ENCODE peak calls at places on chromosomes 5 and 9, in six cellular contexts. Y, S, B, G, H and C are unnamed samples.

GRCh38 chr9:27152398-27152715 is 43.3 kb downstream of the TEK start:
- DNase-seq in Y (no peak), S (no peak), B (no peak), G (no peak), H (no peak), C (no peak)

GRCh38 chr5:139417214-139417613 is 13.3 kb upstream of the SPATA24 start:
- DNase-seq in Y (no peak), S (no peak), B (no peak), G (no peak), H (peak; percentile 39), C (peak; percentile 26)

GRCh38 chr5:43221502-43221901 is 29.5 kb downstream of the NIM1K start:
- DNase-seq in Y (no peak), S (no peak), B (no peak), G (no peak), H (no peak), C (no peak)

GRCh38 chr9:38432922-38433510 is 8.8 kb upstream of the IGFBPL1 start:
- DNase-seq in Y (peak; percentile 47), S (peak; percentile 37), B (no peak), G (no peak), H (peak; percentile 22), C (peak; percentile 37)

GRCh38 chr9:91048739-91049138 is 247.1 kb downstream of the SYK start:
- DNase-seq in Y (no peak), S (no peak), B (no peak), G (no peak), H (no peak), C (no peak)

GRCh38 chr9:114908796-114909448 is 21.5 kb downstream of the TNFSF8 start:
- DNase-seq in Y (no peak), S (no peak), B (no peak), G (no peak), H (peak; percentile 59), C (no peak)

GRCh38 chr5:151005187-151005974 is 15.0 kb upstream of the GPX3 start:
- DNase-seq in Y (no peak), S (peak; percentile 13), B (no peak), G (no peak), H (no peak), C (no peak)

GRCh38 chr5:67493676-67494075 is 297.1 kb upstream of the CD180 start:
- DNase-seq in Y (peak; percentile 17), S (peak; percentile 3), B (no peak), G (peak; percentile 7), H (no peak), C (peak; percentile 21)

GRCh38 chr5:134188092-134188491 is 11.3 kb upstream of the SKP1 start:
- DNase-seq in Y (no peak), S (no peak), B (no peak), G (no peak), H (no peak), C (no peak)

GRCh38 chr5:136269978-136270377 is 77.0 kb upstream of the SMIM32 start:
- DNase-seq in Y (no peak), S (no peak), B (no peak), G (no peak), H (no peak), C (no peak)

GRCh38 chr9:111805841-111806241 is 11.1 kb upstream of the SHOC1 start:
- DNase-seq in Y (no peak), S (peak; percentile 10), B (no peak), G (no peak), H (peak; percentile 78), C (peak; percentile 92)

GRCh38 chr5:78361226-78361993 is 993 bp downstream of the SCAMP1 start:
- DNase-seq in Y (peak; percentile 48), S (no peak), B (peak; percentile 25), G (peak; percentile 48), H (peak; percentile 68), C (peak; percentile 90)

GRCh38 chr9:96859461-96860198 is 5.3 kb upstream of the ZNF782 start:
- DNase-seq in Y (peak; percentile 47), S (no peak), B (no peak), G (peak; percentile 77), H (peak; percentile 67), C (no peak)

GRCh38 chr5:5619546-5619945 is 197.1 kb downstream of the ICE1 start:
- DNase-seq in Y (no peak), S (no peak), B (no peak), G (no peak), H (no peak), C (no peak)

GRCh38 chr5:172870807-172871431 is 36.9 kb downstream of the ERGIC1 start:
- DNase-seq in Y (peak; percentile 41), S (no peak), B (no peak), G (no peak), H (no peak), C (peak; percentile 61)

GRCh38 chr9:124500796-124501611 is 6.2 kb downstream of the NR5A1 start:
- DNase-seq in Y (no peak), S (no peak), B (no peak), G (no peak), H (no peak), C (no peak)

GRCh38 chr9:98256632-98257218 is 1.3 kb upstream of the TBC1D2 start:
- DNase-seq in Y (peak; percentile 69), S (no peak), B (peak; percentile 52), G (no peak), H (no peak), C (no peak)

GRCh38 chr5:114055810-114056476 is 305.9 kb upstream of the KCNN2 start:
- DNase-seq in Y (peak; percentile 27), S (no peak), B (no peak), G (no peak), H (no peak), C (no peak)

GRCh38 chr9:3080951-3081350 is 237.1 kb upstream of the PUM3 start:
- DNase-seq in Y (no peak), S (no peak), B (no peak), G (no peak), H (no peak), C (no peak)

GRCh38 chr9:130128782-130129424 is 43.3 kb upstream of the NCS1 start:
- DNase-seq in Y (no peak), S (no peak), B (no peak), G (peak; percentile 52), H (peak; percentile 99), C (peak; percentile 22)

GRCh38 chr9:130632841-130633240 is 31.6 kb upstream of the PRDM12 start:
- DNase-seq in Y (no peak), S (no peak), B (no peak), G (no peak), H (no peak), C (no peak)

GRCh38 chr5:127295454-127295853 is 4.9 kb downstream of the MEGF10 start:
- DNase-seq in Y (no peak), S (no peak), B (no peak), G (no peak), H (no peak), C (no peak)

GRCh38 chr5:136374638-136375037 is 9.3 kb upstream of the TRPC7 start:
- DNase-seq in Y (no peak), S (no peak), B (no peak), G (no peak), H (no peak), C (no peak)

GRCh38 chr5:160789219-160789820 is 62.7 kb downstream of the ATP10B start:
- DNase-seq in Y (no peak), S (no peak), B (no peak), G (no peak), H (no peak), C (no peak)

GRCh38 chr5:157109744-157110143 is 900 bp upstream of the HAVCR2 start:
- DNase-seq in Y (no peak), S (no peak), B (no peak), G (no peak), H (no peak), C (no peak)

GRCh38 chr9:38362912-38363588 is 29.5 kb upstream of the ALDH1B1 start:
- DNase-seq in Y (peak; percentile 70), S (peak; percentile 63), B (peak; percentile 25), G (peak; percentile 28), H (peak; percentile 70), C (peak; percentile 66)

GRCh38 chr9:132937463-132937901 is 6.9 kb downstream of the TSC1 start:
- DNase-seq in Y (no peak), S (no peak), B (no peak), G (no peak), H (no peak), C (peak; percentile 33)

GRCh38 chr9:129415031-129415953 is 205.6 kb downstream of the C9orf50 start:
- DNase-seq in Y (no peak), S (no peak), B (peak; percentile 39), G (no peak), H (no peak), C (no peak)

GRCh38 chr5:115087951-115088350 is 81.8 kb downstream of the TRIM36 start:
- DNase-seq in Y (no peak), S (no peak), B (no peak), G (no peak), H (no peak), C (no peak)

GRCh38 chr5:149338364-149338763 is 6.9 kb upstream of the GRPEL2 start:
- DNase-seq in Y (no peak), S (no peak), B (no peak), G (no peak), H (no peak), C (no peak)

GRCh38 chr5:174760721-174761120 is 36.3 kb downstream of the MSX2 start:
- DNase-seq in Y (no peak), S (no peak), B (no peak), G (no peak), H (no peak), C (no peak)

GRCh38 chr5:43560128-43560527 is 3.3 kb upstream of the PAIP1 start:
- DNase-seq in Y (no peak), S (no peak), B (no peak), G (peak; percentile 43), H (peak; percentile 3), C (no peak)

GRCh38 chr9:131892162-131892707 is 152.4 kb upstream of the RAPGEF1 start:
- DNase-seq in Y (no peak), S (no peak), B (no peak), G (no peak), H (peak; percentile 18), C (no peak)
- H3K4me2 ChIP-seq in Y (no peak overlapping the region), S (no peak overlapping the region), B (no peak overlapping the region), G (no peak overlapping the region), H (no peak overlapping the region), C (no peak overlapping the region)

DNA sequence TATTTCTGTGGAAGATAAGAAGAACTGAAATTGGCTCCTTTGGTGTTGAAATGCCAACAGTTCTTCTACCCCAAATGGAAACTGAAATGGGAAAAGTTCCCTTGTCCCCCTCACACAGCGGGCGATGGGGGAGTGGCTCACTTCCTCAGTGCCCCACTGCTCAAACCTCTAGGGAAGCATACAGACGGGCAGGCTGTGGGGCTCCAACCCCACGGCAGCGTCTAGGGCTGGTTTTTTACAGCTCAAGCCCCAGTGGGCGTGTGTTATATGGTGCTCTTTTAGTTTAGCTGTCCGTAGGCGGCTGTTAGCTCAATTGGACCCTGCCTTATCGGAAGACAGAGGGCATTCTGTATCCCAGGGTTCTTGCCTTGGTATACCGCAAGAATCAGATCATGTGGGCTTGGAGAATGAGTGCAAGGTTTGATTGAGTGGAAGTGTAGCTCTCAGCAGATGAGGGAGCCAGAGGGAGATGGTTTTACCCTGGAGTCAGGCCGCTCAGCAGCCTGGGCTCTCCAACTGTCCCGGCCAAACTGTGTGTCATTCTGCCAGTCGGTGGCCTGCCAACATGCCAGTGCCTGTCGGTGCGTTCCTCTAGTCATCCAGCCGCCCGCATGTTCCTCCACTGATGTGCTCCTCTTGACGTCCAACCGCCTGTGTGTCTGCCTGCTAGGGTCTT is 166.4 kb upstream of the ZNF608 start:
- DNase-seq in Y (no peak), S (no peak), B (no peak), G (no peak), H (no peak), C (no peak)
- H3K4me2 ChIP-seq in Y (no peak overlapping the region), S (no peak overlapping the region), B (no peak overlapping the region), G (no peak overlapping the region), H (no peak overlapping the region), C (no peak overlapping the region)

GRCh38 chr5:179287631-179288030 is 57.6 kb downstream of the ADAMTS2 start:
- DNase-seq in Y (no peak), S (no peak), B (no peak), G (no peak), H (no peak), C (no peak)
- H3K4me2 ChIP-seq in Y (no peak overlapping the region), S (no peak overlapping the region), B (no peak overlapping the region), G (no peak overlapping the region), H (no peak overlapping the region), C (no peak overlapping the region)

GRCh38 chr9:33476503-33476902 is 2.8 kb upstream of the NOL6 start:
- DNase-seq in Y (no peak), S (no peak), B (no peak), G (no peak), H (no peak), C (no peak)
- H3K4me2 ChIP-seq in Y (no peak overlapping the region), S (no peak overlapping the region), B (no peak overlapping the region), G (no peak overlapping the region), H (no peak overlapping the region), C (no peak overlapping the region)